ENCODE peak calls at places on chromosomes 11 and 22, in eight cellular contexts. X, I, E, D, J, W, P and O are unnamed samples.

GRCh38 chr11:31369348-31370329 is at the start of the genes DCDC1 and DNAJC24:
- DNase-seq in P (peak), E (peak), X (peak), J (peak), I (peak), D (peak), W (peak), O (peak)

GRCh38 chr11:12600829-12601228 is 73.4 kb upstream of the TEAD1 start:
- DNase-seq in W (no peak), D (no peak), X (no peak), J (no peak), P (no peak), E (no peak), I (no peak), O (no peak)

GRCh38 chr11:47259178-47259977 is 1.6 kb downstream of the NR1H3 start:
- DNase-seq in D (peak), E (no peak), J (no peak), I (peak), X (no peak), W (peak), P (peak), O (peak)

GRCh38 chr22:27990879-27991278 is 71.8 kb upstream of the PITPNB start:
- DNase-seq in E (peak), X (no peak), W (peak), I (no peak), P (no peak), D (peak), J (no peak), O (peak)

GRCh38 chr11:97703815-97704214 is 1314.0 kb downstream of the JRKL start:
- DNase-seq in J (no peak), E (no peak), I (no peak), W (no peak), X (no peak), P (no peak), D (no peak), O (no peak)

GRCh38 chr11:72195921-72196320 is 4.0 kb downstream of the FOLR1 start:
- DNase-seq in P (no peak), I (no peak), X (no peak), W (no peak), E (no peak), D (no peak), J (no peak), O (no peak)

GRCh38 chr11:33125611-33126010 is 35.7 kb downstream of the CSTF3 start:
- DNase-seq in W (no peak), P (no peak), I (no peak), E (no peak), D (no peak), J (no peak), X (no peak), O (no peak)

GRCh38 chr22:28885939-28886338 is 2.6 kb downstream of the ZNRF3 start:
- DNase-seq in I (no peak), D (no peak), W (peak), J (no peak), P (no peak), X (no peak), E (no peak), O (peak)

GRCh38 chr22:33917744-33918406 is 2.4 kb downstream of the LARGE1 start:
- DNase-seq in D (peak), W (no peak), P (no peak), X (no peak), I (no peak), E (no peak), J (no peak), O (no peak)

GRCh38 chr11:126113515-126113957 is 50.9 kb upstream of the CDON start:
- DNase-seq in D (no peak), J (no peak), E (peak), I (no peak), W (peak), P (no peak), X (no peak), O (peak)

GRCh38 chr11:83019888-83020579 is 51.7 kb downstream of the RAB30 start:
- DNase-seq in J (no peak), P (no peak), W (peak), E (no peak), X (no peak), D (no peak), I (peak), O (no peak)